ENCODE peak calls at places on chromosomes 2 and 18, in six cellular contexts. K, X, P, Y, V and T are unnamed samples.

GRCh38 chr2:145615626-145616025 is 1095.7 kb upstream of the ZEB2 start:
- DNase-seq in Y (no peak), V (no peak), K (no peak), P (no peak), X (no peak), T (no peak)

GRCh38 chr2:102737435-102737834 is 24.4 kb upstream of the TMEM182 start:
- DNase-seq in Y (no peak), V (no peak), K (no peak), P (no peak), X (no peak), T (no peak)

GRCh38 chr2:224268441-224268840 is 133.5 kb downstream of the FAM124B start:
- DNase-seq in P (peak; percentile 29), X (no peak), Y (no peak), V (no peak), K (no peak), T (no peak)

GRCh38 chr18:69757733-69758132 is 189.9 kb downstream of the CD226 start:
- DNase-seq in X (no peak), V (no peak), K (no peak), P (no peak), Y (no peak), T (no peak)

GRCh38 chr2:226813148-226813701 is 13.6 kb upstream of the IRS1 start:
- DNase-seq in Y (no peak), P (no peak), K (no peak), V (no peak), X (no peak), T (no peak)

GRCh38 chr2:175454953-175455389 is 273.5 kb upstream of the ATP5MC3 start:
- DNase-seq in V (no peak), X (no peak), K (no peak), P (no peak), Y (no peak), T (no peak)

GRCh38 chr2:10242998-10243925 is 59.4 kb upstream of the HPCAL1 start:
- DNase-seq in P (no peak), K (peak; percentile 45), V (no peak), Y (no peak), X (no peak), T (no peak)

GRCh38 chr2:10022886-10023662 is 20.3 kb upstream of the KLF11 start:
- DNase-seq in X (no peak), P (no peak), V (no peak), Y (no peak), K (peak; percentile 21), T (no peak)

GRCh38 chr2:227479865-227480475 is 8.0 kb downstream of the AGFG1 start:
- DNase-seq in Y (no peak), X (no peak), P (peak; percentile 41), K (no peak), V (no peak), T (no peak)

GRCh38 chr2:182187130-182187529 is 201.5 kb downstream of the PPP1R1C start:
- DNase-seq in V (no peak), Y (no peak), K (no peak), P (no peak), X (no peak), T (no peak)

GRCh38 chr2:161825429-161825828 is 201.2 kb downstream of the SLC4A10 start:
- DNase-seq in P (no peak), V (no peak), X (no peak), K (no peak), Y (no peak), T (no peak)

GRCh38 chr2:37637122-37637875 is 34.1 kb downstream of the CDC42EP3 start:
- DNase-seq in Y (no peak), X (no peak), K (no peak), V (no peak), P (no peak), T (no peak)

GRCh38 chr18:10020176-10020575 is 106.4 kb downstream of the VAPA start:
- DNase-seq in K (no peak), V (no peak), X (no peak), P (no peak), Y (no peak), T (no peak)

GRCh38 chr2:224025874-224026273 is 13.2 kb downstream of the SERPINE2 start:
- DNase-seq in V (peak; percentile 72), X (no peak), Y (no peak), K (no peak), P (no peak), T (no peak)

DNA sequence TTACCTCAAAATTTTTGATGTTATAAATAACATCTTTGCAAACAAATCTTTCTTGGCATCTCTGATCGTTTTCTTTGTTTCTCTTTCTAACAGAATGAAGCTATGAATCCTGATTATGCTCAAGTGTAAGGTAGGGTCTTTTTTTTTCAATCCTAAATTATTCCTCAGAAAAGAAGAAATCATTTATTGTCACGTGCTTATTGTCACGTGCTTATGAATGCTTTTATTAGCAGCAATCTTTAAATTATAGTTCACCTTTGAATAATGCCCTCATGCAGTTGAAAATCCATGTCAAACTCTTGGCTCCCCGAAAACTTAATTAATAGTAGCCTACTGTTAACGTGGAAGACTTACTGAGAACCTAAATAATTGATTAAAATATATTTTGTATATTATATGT is 39.2 kb upstream of the EPAS1 start:
- DNase-seq in P (no peak), Y (no peak), X (no peak), V (no peak), K (no peak), T (no peak)
- H3K27ac ChIP-seq in P (no peak overlapping the region), Y (no peak overlapping the region), X (no peak overlapping the region), V (no peak overlapping the region), K (no peak overlapping the region), T (no peak overlapping the region)

GRCh38 chr2:213229814-213230213 is 54.5 kb upstream of the SPAG16 start:
- DNase-seq in V (no peak), P (no peak), Y (no peak), K (no peak), X (no peak), T (no peak)
- TF ChIP-seq POLR2A in V (no peak), P (no peak), Y (no peak), K (no peak), X (no peak), T (no peak)

GRCh38 chr2:61758159-61758558 is 95.7 kb downstream of the FAM161A start:
- DNase-seq in X (no peak), Y (no peak), V (no peak), K (no peak), P (no peak), T (no peak)
- TF ChIP-seq CTCF in X (no peak), Y (no peak), V (no peak), K (no peak), P (no peak), T (no peak)

GRCh38 chr2:237205551-237205950 is 119.9 kb downstream of the COPS8 start:
- DNase-seq in V (no peak), Y (no peak), K (no peak), X (no peak), P (no peak), T (no peak)
- H3K27ac ChIP-seq in V (no peak overlapping the region), Y (no peak overlapping the region), K (no peak overlapping the region), X (no peak overlapping the region), P (peak overlapping the region; percentile 10), T (peak overlapping the region; percentile 6)

GRCh38 chr18:31942301-31942998 is 478 bp downstream of the TRAPPC8 start:
- DNase-seq in Y (no peak), X (no peak), K (peak; percentile 71), P (peak; percentile 7), V (peak; percentile 62), T (no peak)
- TF ChIP-seq POLR2A in Y (no peak), X (no peak), K (no peak), P (no peak), V (no peak), T (no peak)

GRCh38 chr2:135531231-135532197 is at the start of gene R3HDM1:
- DNase-seq in P (peak; percentile 94), X (peak; percentile 98), Y (peak; percentile 100), K (peak; percentile 98), V (peak; percentile 99), T (peak; percentile 97)
- TF ChIP-seq CTCF in P (peak; percentile 18), X (no peak), Y (no peak), K (no peak), V (no peak), T (no peak)